ENCODE peak calls at places on chromosomes 16 and 17, in nine cellular contexts. B is T1000; L is activated CD4-positive, CD25-positive, alpha-beta regulatory T cell; S is RCC 7860; A is stimulated activated naive CD4-positive, alpha-beta T cell treated with Interleukin-2 at 50 U/mL for 16 hours; H is AG04450; M is amniotic stem cell; G is ELF-1; I is A549. W is an unnamed sample.

GRCh38 chr17:29376667-29377268 is 13.4 kb upstream of the TAOK1 start:
- DNase-seq in B (peak), L (no peak), S (peak), A (no peak), H (peak), M (peak), G (peak), I (peak), W (peak)

GRCh38 chr17:80655588-80655987 is 111.0 kb downstream of the RPTOR start:
- DNase-seq in B (no peak), L (no peak), S (no peak), A (no peak), H (no peak), M (no peak), G (no peak), I (no peak), W (no peak)

GRCh38 chr16:81530296-81530721 is 85.7 kb downstream of the CMIP start:
- DNase-seq in B (no peak), L (no peak), S (peak), A (no peak), H (no peak), M (no peak), G (no peak), I (no peak), W (no peak)

GRCh38 chr17:7016406-7016805 is 4.0 kb downstream of the RNASEK start:
- DNase-seq in B (no peak), L (no peak), S (no peak), A (no peak), H (no peak), M (no peak), G (no peak), I (no peak), W (no peak)

GRCh38 chr17:58535431-58535830 is 21.0 kb upstream of the MTMR4 start:
- DNase-seq in B (no peak), L (no peak), S (no peak), A (no peak), H (no peak), M (no peak), G (no peak), I (peak), W (no peak)

GRCh38 chr16:3012246-3012645 is 477 bp upstream of the CLDN9 start:
- DNase-seq in B (no peak), L (no peak), S (no peak), A (no peak), H (no peak), M (no peak), G (no peak), I (no peak), W (peak)

GRCh38 chr17:74271902-74272563 is 2.0 kb upstream of the DNAI2 start:
- DNase-seq in B (no peak), L (no peak), S (no peak), A (no peak), H (no peak), M (no peak), G (no peak), I (no peak), W (no peak)

GRCh38 chr17:2137342-2138098 is 82.6 kb downstream of the HIC1 start:
- DNase-seq in B (peak), L (no peak), S (no peak), A (no peak), H (no peak), M (no peak), G (peak), I (no peak), W (peak)

GRCh38 chr17:42459983-42460300 is 1.3 kb downstream of the ATP6V0A1 start:
- DNase-seq in B (no peak), L (peak), S (peak), A (no peak), H (no peak), M (peak), G (no peak), I (peak), W (peak)

GRCh38 chr16:16158082-16158658 is 65.1 kb downstream of the ABCC6 start:
- DNase-seq in B (no peak), L (no peak), S (no peak), A (no peak), H (no peak), M (no peak), G (no peak), I (no peak), W (no peak)

GRCh38 chr17:81601525-81602120 is 35.3 kb downstream of the NPLOC4 start:
- DNase-seq in B (no peak), L (peak), S (peak), A (peak), H (peak), M (peak), G (peak), I (peak), W (peak)

GRCh38 chr17:59366040-59366757 is 34.7 kb downstream of the YPEL2 start:
- DNase-seq in B (no peak), L (no peak), S (no peak), A (no peak), H (no peak), M (no peak), G (peak), I (no peak), W (peak)

GRCh38 chr16:81647527-81647926 is 131.6 kb upstream of the PLCG2 start:
- DNase-seq in B (peak), L (no peak), S (peak), A (no peak), H (no peak), M (no peak), G (peak), I (peak), W (peak)

GRCh38 chr17:55577011-55577586 is 65.8 kb upstream of the SMIM36 start:
- DNase-seq in B (no peak), L (no peak), S (peak), A (peak), H (no peak), M (peak), G (no peak), I (no peak), W (no peak)

GRCh38 chr17:60968266-60968665 is 290.6 kb downstream of the BCAS3 start:
- DNase-seq in B (no peak), L (no peak), S (no peak), A (no peak), H (no peak), M (no peak), G (no peak), I (no peak), W (no peak)

GRCh38 chr17:36899250-36900129 is 37.8 kb upstream of the LHX1 start:
- DNase-seq in B (no peak), L (no peak), S (peak), A (no peak), H (no peak), M (no peak), G (no peak), I (no peak), W (peak)

GRCh38 chr16:88131256-88131655 is 180.0 kb downstream of the BANP start:
- DNase-seq in B (no peak), L (no peak), S (no peak), A (no peak), H (no peak), M (no peak), G (no peak), I (no peak), W (no peak)

GRCh38 chr17:32523827-32524552 is 37.2 kb downstream of the CDK5R1 start:
- DNase-seq in B (no peak), L (no peak), S (no peak), A (peak), H (no peak), M (no peak), G (no peak), I (no peak), W (no peak)

GRCh38 chr16:84603115-84603816 is 14.6 kb downstream of the COTL1 start:
- DNase-seq in B (peak), L (no peak), S (peak), A (peak), H (peak), M (peak), G (no peak), I (peak), W (no peak)

GRCh38 chr17:13031718-13032350 is 14.0 kb upstream of the ELAC2 start:
- DNase-seq in B (no peak), L (peak), S (no peak), A (peak), H (peak), M (no peak), G (peak), I (peak), W (peak)

GRCh38 chr17:67575325-67575724 is 142.4 kb upstream of the NOL11 start:
- DNase-seq in B (no peak), L (peak), S (no peak), A (no peak), H (no peak), M (no peak), G (peak), I (no peak), W (no peak)

GRCh38 chr17:68450391-68450790 is 6.9 kb downstream of the WIPI1 start:
- DNase-seq in B (no peak), L (no peak), S (no peak), A (no peak), H (no peak), M (no peak), G (no peak), I (no peak), W (no peak)

GRCh38 chr17:8894673-8895578 is 27.5 kb upstream of the PIK3R6 start:
- DNase-seq in B (no peak), L (no peak), S (peak), A (peak), H (peak), M (peak), G (peak), I (peak), W (peak)

GRCh38 chr17:31424944-31425582 is 33.6 kb downstream of the RAB11FIP4 start:
- DNase-seq in B (no peak), L (no peak), S (no peak), A (no peak), H (no peak), M (no peak), G (peak), I (no peak), W (no peak)

GRCh38 chr17:4560837-4561241 is 462 bp upstream of the GGT6 start:
- DNase-seq in B (no peak), L (no peak), S (no peak), A (no peak), H (no peak), M (no peak), G (peak), I (no peak), W (peak)

GRCh38 chr16:50363656-50364055 is 5.1 kb downstream of the BRD7 start:
- DNase-seq in B (no peak), L (no peak), S (no peak), A (no peak), H (no peak), M (no peak), G (no peak), I (no peak), W (no peak)

GRCh38 chr16:28196331-28196987 is 15.3 kb downstream of the XPO6 start:
- DNase-seq in B (no peak), L (no peak), S (no peak), A (no peak), H (no peak), M (no peak), G (no peak), I (no peak), W (no peak)

GRCh38 chr17:42087736-42088705 is 10.3 kb downstream of the ZNF385C start:
- DNase-seq in B (no peak), L (no peak), S (no peak), A (no peak), H (no peak), M (no peak), G (no peak), I (no peak), W (no peak)

GRCh38 chr16:81738831-81739496 is 40.1 kb upstream of the PLCG2 start:
- DNase-seq in B (no peak), L (no peak), S (no peak), A (no peak), H (no peak), M (no peak), G (no peak), I (no peak), W (no peak)

GRCh38 chr16:5075637-5076036 is 4.0 kb downstream of the ALG1 start:
- DNase-seq in B (no peak), L (no peak), S (no peak), A (no peak), H (no peak), M (no peak), G (no peak), I (peak), W (peak)

GRCh38 chr16:84815446-84815845 is 4.3 kb upstream of the CRISPLD2 start:
- DNase-seq in B (no peak), L (no peak), S (no peak), A (no peak), H (no peak), M (no peak), G (no peak), I (no peak), W (no peak)

GRCh38 chr17:39808409-39808997 is 55.6 kb downstream of the IKZF3 start:
- DNase-seq in B (no peak), L (no peak), S (no peak), A (no peak), H (no peak), M (no peak), G (no peak), I (no peak), W (no peak)

GRCh38 chr17:27339198-27339835 is 45.4 kb downstream of the WSB1 start:
- DNase-seq in B (no peak), L (no peak), S (no peak), A (no peak), H (no peak), M (no peak), G (no peak), I (no peak), W (no peak)

W was measured in H7.